ENCODE peak calls at places on chromosomes 2 and 18, in ten cellular contexts. U is NCI-H524; V is sciatic nerve; B is NCI-H2107; H is WTC11; C is AG09309; P is CD8-positive, alpha-beta memory T cell; R is stimulated activated CD8-positive, alpha-beta memory T cell treated with anti-CD3 and anti-CD28 coated beads, Interleukin-4, amount 100 ng/mL, for 24 hours; L is omental fat pad; G is transverse colon. J is an unnamed sample.

GRCh38 chr2:63926800-63927199 is 85.1 kb downstream of the UGP2 start:
- DNase-seq in R (no peak), H (no peak), U (no peak), G (no peak), L (no peak), P (no peak), C (no peak), V (no peak), B (peak), J (no peak)

GRCh38 chr2:8544786-8545631 is 136.8 kb upstream of the ID2 start:
- DNase-seq in H (peak), U (peak), B (no peak), R (peak), V (peak), C (peak), P (peak), L (peak), G (peak), J (no peak)

GRCh38 chr18:79516441-79516931 is 120.8 kb downstream of the NFATC1 start:
- DNase-seq in U (no peak), L (no peak), V (peak), G (no peak), C (no peak), B (no peak), R (no peak), H (no peak), P (no peak), J (no peak)

GRCh38 chr2:68888038-68888704 is 17.0 kb upstream of the BMP10 start:
- DNase-seq in L (no peak), C (no peak), B (no peak), V (no peak), U (no peak), G (no peak), P (no peak), H (no peak), R (no peak), J (no peak)

GRCh38 chr2:216519154-216519762 is 20.6 kb downstream of the RPL37A start:
- DNase-seq in G (peak), U (peak), V (peak), L (peak), C (peak), P (peak), H (peak), B (peak), R (no peak), J (peak)

GRCh38 chr2:191245869-191246531 is 796 bp downstream of the MYO1B start:
- DNase-seq in U (peak), C (no peak), G (peak), P (no peak), R (peak), B (no peak), H (peak), L (peak), V (peak), J (peak)

GRCh38 chr2:208135794-208136369 is 6.3 kb upstream of the CRYGC start:
- DNase-seq in L (no peak), G (peak), R (no peak), V (no peak), P (no peak), C (no peak), U (no peak), H (no peak), B (no peak), J (no peak)

GRCh38 chr2:192090878-192091277 is 103.9 kb downstream of the TMEFF2 start:
- DNase-seq in C (no peak), B (no peak), L (no peak), U (no peak), R (no peak), G (no peak), P (no peak), V (no peak), H (no peak), J (no peak)

GRCh38 chr2:98381494-98381893 is 35.2 kb downstream of the CNGA3 start:
- DNase-seq in G (no peak), R (no peak), B (no peak), V (no peak), H (no peak), L (no peak), U (no peak), C (no peak), P (no peak), J (no peak)

GRCh38 chr18:68215931-68216330 is 499.0 kb downstream of the TMX3 start:
- DNase-seq in C (peak), H (no peak), G (no peak), U (no peak), B (no peak), R (no peak), V (no peak), L (no peak), P (no peak), J (no peak)